ENCODE peak calls at places on chromosome 19, in four cellular contexts. S, M, G and E are unnamed samples.

GRCh38 chr19:19514215-19514633 is 1.1 kb downstream of the TSSK6 start:
- DNase-seq in S (no peak), M (no peak), G (no peak), E (no peak)

GRCh38 chr19:44772969-44773368 is 4.7 kb upstream of the CBLC start:
- DNase-seq in S (no peak), M (no peak), G (no peak), E (no peak)

GRCh38 chr19:33294058-33294798 is 8.1 kb downstream of the CEBPA start:
- DNase-seq in S (no peak), M (no peak), G (no peak), E (no peak)

GRCh38 chr19:15291666-15292065 is 40.7 kb downstream of the BRD4 start:
- DNase-seq in S (no peak), M (peak; percentile 54), G (no peak), E (peak; percentile 86)

GRCh38 chr19:32364040-32364439 is 18.6 kb downstream of the ZNF507 start:
- DNase-seq in S (no peak), M (no peak), G (no peak), E (no peak)

GRCh38 chr19:40175820-40176219 is 15.4 kb upstream of the MAP3K10 start:
- DNase-seq in S (no peak), M (no peak), G (no peak), E (no peak)

GRCh38 chr19:38227272-38228004 is 3.4 kb upstream of the DPF1 start:
- DNase-seq in S (no peak), M (no peak), G (no peak), E (no peak)

GRCh38 chr19:2729943-2730818 is 9.0 kb upstream of the DIRAS1 start:
- DNase-seq in S (no peak), M (no peak), G (no peak), E (no peak)

GRCh38 chr19:17719730-17720486 is 628 bp downstream of the MAP1S start:
- DNase-seq in S (peak; percentile 11), M (peak; percentile 83), G (peak; percentile 15), E (no peak)

GRCh38 chr19:17720487-17720839 is 1.2 kb downstream of the MAP1S start:
- DNase-seq in S (no peak), M (no peak), G (no peak), E (no peak)

GRCh38 chr19:17718988-17719711 is at the start of gene MAP1S:
- DNase-seq in S (peak; percentile 21), M (peak; percentile 30), G (peak; percentile 54), E (peak; percentile 49)

GRCh38 chr19:17716309-17716929 is 2.9 kb upstream of the MAP1S start:
- DNase-seq in S (no peak), M (no peak), G (no peak), E (no peak)

DNA sequence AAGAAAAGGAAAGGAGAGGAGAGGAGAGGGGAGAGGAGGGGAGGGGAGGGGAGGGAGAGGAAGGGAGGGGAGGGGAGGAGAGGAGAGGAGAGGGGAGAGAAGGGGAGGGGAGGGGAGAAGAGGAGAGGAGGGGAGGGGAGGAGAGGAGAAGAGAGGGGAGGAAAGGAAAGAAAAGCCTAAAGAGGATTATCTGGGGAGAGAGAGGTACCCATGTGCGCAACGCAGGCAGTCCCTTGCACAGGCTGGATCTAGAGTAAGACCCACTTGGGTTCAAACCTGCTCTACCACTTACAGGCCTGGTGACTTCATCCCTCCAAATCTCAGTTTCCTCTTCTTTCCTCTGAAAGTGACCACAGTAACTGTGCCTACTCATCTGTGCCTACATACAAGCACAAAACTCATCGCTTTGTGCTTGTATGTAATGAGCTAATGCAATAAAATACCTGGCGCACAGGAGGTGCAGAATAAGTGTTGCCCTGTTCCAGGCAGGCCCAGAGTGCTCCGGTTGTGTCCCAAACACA is 753 bp upstream of the MAP1S start:
- DNase-seq in S (no peak), M (peak; percentile 30), G (no peak), E (no peak)
- H3K4me3 ChIP-seq in S (no peak overlapping the region), M (no peak overlapping the region), G (peak overlapping the region; percentile 65), E (peak overlapping the region; percentile 79)

GRCh38 chr19:29271911-29272310 is 59.0 kb upstream of the UQCRFS1 start:
- DNase-seq in S (no peak), M (no peak), G (no peak), E (no peak)

GRCh38 chr19:29273000-29273691 is 60.2 kb upstream of the UQCRFS1 start:
- DNase-seq in S (no peak), M (no peak), G (no peak), E (no peak)

GRCh38 chr19:29269641-29270040 is 56.7 kb upstream of the UQCRFS1 start:
- DNase-seq in S (no peak), M (no peak), G (no peak), E (no peak)

GRCh38 chr19:29268721-29269483 is 56.0 kb upstream of the UQCRFS1 start:
- DNase-seq in S (no peak), M (no peak), G (no peak), E (no peak)

GRCh38 chr19:29271341-29271740 is 58.4 kb upstream of the UQCRFS1 start:
- DNase-seq in S (no peak), M (no peak), G (no peak), E (no peak)
- H3K4me3 ChIP-seq in S (no peak overlapping the region), M (no peak overlapping the region), G (no peak overlapping the region), E (no peak overlapping the region)

DNA sequence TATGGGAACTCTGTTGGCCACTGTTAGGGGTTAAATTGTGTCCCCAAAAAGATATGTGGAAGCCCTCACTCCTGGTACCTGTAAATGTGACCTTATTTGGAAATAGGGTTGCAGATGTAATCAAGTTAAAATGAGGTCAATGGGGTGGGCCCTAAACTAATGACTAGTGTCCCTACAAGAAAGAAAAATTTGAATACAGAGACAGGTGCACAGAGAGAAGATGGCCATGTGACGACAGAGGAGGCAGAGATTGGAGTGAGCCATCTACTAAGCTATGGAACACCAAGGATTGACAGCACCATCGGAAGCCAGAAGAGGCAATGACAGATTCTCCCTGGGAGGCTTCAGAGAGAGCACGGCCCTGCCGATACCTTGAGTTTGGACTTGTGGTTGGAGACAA is 16.5 kb downstream of the POU2F2 start:
- DNase-seq in S (no peak), M (no peak), G (no peak), E (no peak)
- H3K4me3 ChIP-seq in S (no peak overlapping the region), M (no peak overlapping the region), G (no peak overlapping the region), E (no peak overlapping the region)

GRCh38 chr19:4979211-4979807 is 10.4 kb downstream of the KDM4B start:
- DNase-seq in S (no peak), M (no peak), G (no peak), E (no peak)

GRCh38 chr19:4976412-4977298 is 7.7 kb downstream of the KDM4B start:
- DNase-seq in S (peak; percentile 95), M (peak; percentile 93), G (no peak), E (no peak)

GRCh38 chr19:4980087-4980486 is 11.2 kb downstream of the KDM4B start:
- DNase-seq in S (no peak), M (peak; percentile 40), G (no peak), E (no peak)

GRCh38 chr19:4974855-4975469 is 6.0 kb downstream of the KDM4B start:
- DNase-seq in S (no peak), M (no peak), G (no peak), E (no peak)

DNA sequence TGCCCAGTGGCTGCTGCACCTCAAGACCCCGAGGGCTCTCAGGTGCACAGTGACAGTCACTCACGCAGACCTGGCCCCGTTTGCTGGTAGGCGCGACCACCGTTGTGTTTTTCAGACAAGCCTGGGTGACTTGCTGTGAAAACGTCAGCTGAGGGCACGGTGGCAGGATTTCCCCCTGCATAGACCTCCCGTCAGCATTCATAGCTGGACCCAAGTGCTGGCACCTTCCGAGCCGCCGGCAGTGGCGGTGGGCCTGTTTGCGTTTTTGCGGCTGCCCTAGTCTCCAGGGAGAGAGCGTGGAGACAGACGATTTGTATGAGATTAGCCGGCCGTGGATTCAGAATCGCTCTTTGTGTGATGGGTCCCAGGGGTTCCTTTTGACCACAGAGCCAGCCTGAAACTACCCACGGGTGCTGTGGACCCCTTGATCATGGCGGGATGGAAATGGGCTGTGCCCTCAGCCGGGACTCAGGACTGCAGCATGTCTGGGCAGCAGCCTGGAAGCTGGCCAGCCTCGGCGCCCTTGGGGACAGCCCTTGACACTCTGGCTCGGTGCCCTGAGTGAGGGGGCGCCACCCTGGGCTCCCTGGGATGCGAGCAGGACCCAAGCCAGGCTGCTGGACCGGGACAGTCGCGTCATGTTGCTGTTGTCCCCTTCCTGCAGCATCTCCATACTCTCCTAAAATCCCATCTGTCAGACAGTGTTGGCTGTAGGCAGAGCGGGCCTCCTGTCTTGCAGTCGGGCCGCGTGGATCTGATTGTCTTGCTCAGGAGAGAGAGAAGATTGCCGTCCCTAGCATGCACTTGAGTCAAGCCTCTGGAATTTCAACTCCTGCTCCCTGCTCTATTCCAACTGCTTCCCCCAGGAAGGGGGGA is 8.6 kb downstream of the KDM4B start:
- DNase-seq in S (no peak), M (peak; percentile 72), G (no peak), E (no peak)
- H3K4me3 ChIP-seq in S (no peak overlapping the region), M (no peak overlapping the region), G (no peak overlapping the region), E (no peak overlapping the region)

DNA sequence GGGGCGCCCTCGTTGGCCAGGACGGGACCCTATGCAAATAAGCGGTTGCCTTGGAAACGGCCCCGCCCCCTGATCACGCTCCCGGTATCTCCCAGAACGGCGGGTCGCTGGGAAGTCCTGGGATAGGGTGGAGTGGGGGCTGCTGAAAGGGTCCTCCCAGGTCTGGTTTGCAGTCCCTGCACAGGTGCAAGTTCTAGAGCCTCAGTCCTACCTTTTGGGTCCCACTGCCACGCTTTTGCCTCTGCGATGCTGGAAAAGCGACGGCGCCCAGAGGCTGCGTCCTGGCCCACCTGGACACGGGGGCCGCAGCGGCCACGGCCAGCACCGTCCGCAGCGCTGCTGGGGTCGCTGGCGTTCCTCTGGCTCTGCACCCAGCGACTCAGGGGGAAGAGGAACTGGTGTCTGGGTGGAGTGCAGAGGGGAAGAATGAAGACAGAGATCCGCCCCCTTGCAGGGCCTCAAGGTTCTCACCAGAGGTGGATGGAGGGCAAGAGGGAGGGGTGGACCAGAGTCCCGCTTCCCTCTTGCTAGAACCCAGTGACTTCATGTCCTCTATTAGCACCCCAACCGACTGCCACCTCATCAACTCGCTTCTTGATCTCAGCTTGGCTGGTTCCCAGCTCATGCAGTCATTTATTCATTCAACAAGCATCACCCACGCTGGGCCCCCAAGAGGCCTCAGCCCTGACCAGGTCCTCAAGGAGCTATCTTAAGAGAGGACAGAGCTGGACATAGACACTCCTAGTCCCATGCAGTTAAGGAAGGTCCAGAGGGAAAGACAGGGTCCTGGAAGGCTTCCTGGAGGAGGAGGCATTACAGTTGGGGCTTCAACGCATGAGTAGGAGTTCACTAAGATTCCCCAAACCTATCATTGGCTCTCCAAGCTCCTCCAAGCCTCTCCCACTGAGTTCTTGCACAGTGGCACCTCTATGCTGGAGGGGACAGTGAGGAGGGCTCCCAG is at the start of gene LRRC25:
- DNase-seq in S (no peak), M (no peak), G (no peak), E (no peak)
- H3K4me3 ChIP-seq in S (no peak within 1 kb of the TSS), M (no peak within 1 kb of the TSS), G (no peak within 1 kb of the TSS), E (no peak within 1 kb of the TSS)

GRCh38 chr19:47232422-47233211 is 1.6 kb upstream of the BBC3 start:
- DNase-seq in S (peak; percentile 65), M (peak; percentile 93), G (no peak), E (no peak)
- H3K4me3 ChIP-seq in S (no peak overlapping the region), M (peak overlapping the region; percentile 64), G (no peak overlapping the region), E (no peak overlapping the region)

DNA sequence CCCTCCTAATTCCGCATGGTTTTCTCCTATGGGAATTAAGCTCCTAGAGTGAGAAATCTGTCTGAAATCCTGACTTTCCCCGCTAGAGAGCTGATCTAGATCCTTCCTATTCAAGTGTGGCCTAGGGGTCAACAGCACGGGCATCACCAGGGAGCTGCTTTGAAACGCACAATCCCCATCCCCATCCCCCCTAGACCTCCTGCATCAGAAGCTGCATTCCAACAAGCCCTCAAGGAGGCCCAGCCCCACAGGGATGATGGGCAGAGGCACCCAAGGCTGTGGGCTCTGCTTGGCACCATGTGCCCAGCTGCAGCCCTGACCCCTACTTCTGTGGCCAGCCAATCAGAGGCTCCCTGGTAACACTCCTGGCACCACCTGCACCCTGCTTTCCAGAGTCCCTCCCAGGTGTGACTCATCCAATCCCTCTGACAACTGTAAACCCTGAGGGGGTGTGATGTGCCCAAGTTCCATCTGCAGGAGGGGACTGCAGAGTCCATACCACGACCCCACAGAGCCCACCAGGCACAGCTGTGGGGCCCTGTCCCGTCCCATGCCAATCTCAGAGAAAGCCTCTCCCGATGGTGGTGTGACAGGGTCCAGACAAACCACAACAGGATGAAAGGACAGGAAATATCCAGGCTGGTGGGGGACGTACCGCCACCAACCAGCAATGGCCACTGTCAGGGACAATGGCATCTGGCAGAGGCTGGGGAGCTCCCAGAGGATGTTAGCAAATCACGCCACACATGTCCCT is 19.8 kb upstream of the SLC35E1 start:
- DNase-seq in S (no peak), M (peak; percentile 58), G (no peak), E (no peak)
- H3K4me3 ChIP-seq in S (no peak overlapping the region), M (no peak overlapping the region), G (no peak overlapping the region), E (no peak overlapping the region)